ENCODE peak calls at places on chromosomes 13 and 19, in four cellular contexts. Z, U, X and J are unnamed samples.

GRCh38 chr19:40274585-40275544 is 10.3 kb downstream of the AKT2 start:
- DNase-seq in X (no peak), U (peak), Z (no peak), J (no peak)

GRCh38 chr19:47176627-47177090 is 46.0 kb downstream of the SAE1 start:
- DNase-seq in Z (no peak), X (no peak), U (no peak), J (no peak)

GRCh38 chr13:114200673-114201005 is 21.6 kb downstream of the CFAP97D2 start:
- DNase-seq in Z (no peak), U (no peak), X (no peak), J (no peak)

GRCh38 chr19:13208131-13208963 is 58.1 kb downstream of the IER2 start:
- DNase-seq in U (no peak), X (no peak), Z (no peak), J (no peak)

GRCh38 chr19:40691421-40692211 is 1.2 kb upstream of the NUMBL start:
- DNase-seq in U (peak), X (no peak), Z (no peak), J (no peak)

GRCh38 chr13:113616991-113617749 is 32.6 kb downstream of the TFDP1 start:
- DNase-seq in Z (peak), U (no peak), X (no peak), J (no peak)

GRCh38 chr19:44847144-44848035 is 1.3 kb downstream of the NECTIN2 start:
- DNase-seq in U (peak), X (peak), Z (peak), J (no peak)

GRCh38 chr19:6126335-6126974 is 9.0 kb upstream of the ACSBG2 start:
- DNase-seq in X (peak), U (peak), Z (no peak), J (peak)

GRCh38 chr19:45391346-45391745 is 13.5 kb downstream of the PPP1R13L start:
- DNase-seq in X (peak), Z (peak), U (peak), J (peak)

GRCh38 chr13:109919715-109920375 is 133.5 kb upstream of the IRS2 start:
- DNase-seq in Z (no peak), X (no peak), U (no peak), J (no peak)

GRCh38 chr19:17394891-17395415 is 957 bp upstream of the CCDC194 start:
- DNase-seq in X (no peak), Z (peak), U (peak), J (peak)

DNA sequence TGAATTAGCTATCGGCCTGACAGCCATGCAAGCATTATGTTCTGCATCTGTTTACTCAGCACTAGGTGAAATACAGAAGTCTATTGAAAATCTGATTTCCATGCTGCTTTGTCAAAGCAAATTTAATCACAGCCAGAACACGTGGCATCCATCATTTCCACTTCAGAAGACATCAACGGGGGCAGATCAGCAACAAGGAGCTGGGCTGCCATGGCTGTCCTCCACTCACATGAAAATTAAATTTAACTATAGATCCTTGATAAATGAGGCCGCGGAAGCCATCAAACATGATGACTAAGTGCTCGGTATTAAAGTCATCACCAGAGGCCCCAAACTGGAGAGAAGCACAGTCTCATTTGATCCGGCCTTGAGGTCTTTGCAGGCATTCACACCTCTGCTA is 443.5 kb downstream of the HS6ST3 start:
- DNase-seq in U (no peak), Z (no peak), X (no peak), J (no peak)
- TF ChIP-seq ELF4 in U (no peak), Z (no peak), X (no peak), J (no peak)

GRCh38 chr19:23312515-23312914 is 62.3 kb upstream of the ZNF724 start:
- DNase-seq in X (no peak), Z (no peak), U (no peak), J (no peak)

GRCh38 chr19:23311551-23311950 is 61.4 kb upstream of the ZNF724 start:
- DNase-seq in Z (no peak), U (no peak), X (no peak), J (no peak)

GRCh38 chr19:23313196-23313595 is 63.0 kb upstream of the ZNF724 start:
- DNase-seq in U (no peak), Z (no peak), X (no peak), J (no peak)

GRCh38 chr19:23318143-23318542 is 67.9 kb upstream of the ZNF724 start:
- DNase-seq in X (no peak), U (no peak), Z (no peak), J (no peak)

DNA sequence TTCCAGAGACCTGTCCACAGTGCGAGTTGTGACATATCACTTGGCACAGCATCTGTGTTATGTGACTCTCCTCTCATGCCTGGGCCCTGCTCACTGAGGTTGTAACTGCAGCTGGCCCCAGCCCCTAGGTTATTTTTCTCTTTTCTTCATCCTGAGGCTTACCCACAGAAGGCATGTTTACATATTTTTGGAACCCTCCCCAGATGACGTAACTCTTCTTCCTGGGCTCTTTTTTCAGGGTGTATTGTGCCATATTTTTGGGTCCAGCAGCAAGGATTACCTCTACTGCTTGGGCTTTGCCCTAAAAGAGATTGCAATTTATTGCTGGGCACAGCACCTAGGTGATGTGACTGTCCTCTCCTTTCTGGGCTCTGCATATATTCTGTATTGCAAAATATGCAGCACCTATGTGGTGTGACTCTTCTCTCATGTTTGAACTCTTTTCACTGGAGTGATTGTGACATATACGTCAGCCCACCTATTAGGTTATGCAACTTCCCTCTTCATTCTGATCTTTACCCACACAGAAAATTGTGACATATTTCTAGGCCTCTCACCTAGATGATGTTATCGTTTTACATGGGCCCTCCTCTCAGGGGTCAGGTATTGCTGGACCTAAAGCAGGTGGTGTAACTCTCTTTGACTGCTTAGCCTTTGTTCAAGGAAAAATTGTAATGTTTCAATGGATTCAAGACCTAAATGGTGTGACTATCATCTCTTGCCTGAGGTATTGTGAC is 64.5 kb upstream of the ZNF724 start:
- DNase-seq in Z (no peak), U (no peak), X (peak), J (no peak)
- TF ChIP-seq ELF4 in Z (no peak), U (no peak), X (no peak), J (no peak)

GRCh38 chr13:36736119-36736726 is 62.4 kb downstream of the SERTM1 start:
- DNase-seq in U (peak), X (peak), Z (peak), J (peak)
- TF ChIP-seq ELF4 in U (no peak), X (no peak), Z (no peak), J (no peak)

GRCh38 chr19:55208880-55209429 is 346 bp downstream of the PTPRH start:
- DNase-seq in U (peak), Z (no peak), X (no peak), J (no peak)
- TF ChIP-seq ELF4 in U (no peak), Z (no peak), X (no peak), J (no peak)